ENCODE peak calls at places on chromosome 16, in nine cellular contexts. One of them, this sample, is unnamed.

GRCh38 chr16:85916141-85916890 is 17.4 kb downstream of the IRF8 start:
- DNase-seq in nephron progenitor cell: no peak
- DNase-seq in progenitor cell of endocrine pancreas: no peak
- DNase-seq in type B pancreatic cell: no peak
- DNase-seq in heart left ventricle: peak
- DNase-seq in choroid plexus epithelial cell: peak
- DNase-seq in AG10803: no peak
- DNase-seq in IMR-90: no peak
- DNase-seq in sigmoid colon: no peak
- DNase-seq in this sample: peak

GRCh38 chr16:73032548-73033270 is 15.2 kb downstream of the ZFHX3 start:
- DNase-seq in sigmoid colon: no peak
- DNase-seq in type B pancreatic cell: no peak
- DNase-seq in progenitor cell of endocrine pancreas: no peak
- DNase-seq in nephron progenitor cell: no peak
- DNase-seq in IMR-90: no peak
- DNase-seq in heart left ventricle: no peak
- DNase-seq in AG10803: no peak
- DNase-seq in choroid plexus epithelial cell: no peak
- DNase-seq in this sample: no peak

GRCh38 chr16:11105038-11105903 is 150.7 kb downstream of the SOCS1 start:
- DNase-seq in heart left ventricle: no peak
- DNase-seq in nephron progenitor cell: no peak
- DNase-seq in IMR-90: peak
- DNase-seq in AG10803: peak
- DNase-seq in type B pancreatic cell: no peak
- DNase-seq in choroid plexus epithelial cell: peak
- DNase-seq in progenitor cell of endocrine pancreas: no peak
- DNase-seq in sigmoid colon: peak
- DNase-seq in this sample: peak

GRCh38 chr16:16905850-16906249 is 526.9 kb downstream of the NPIPA7 start:
- DNase-seq in choroid plexus epithelial cell: no peak
- DNase-seq in heart left ventricle: no peak
- DNase-seq in AG10803: no peak
- DNase-seq in type B pancreatic cell: no peak
- DNase-seq in IMR-90: no peak
- DNase-seq in sigmoid colon: no peak
- DNase-seq in nephron progenitor cell: no peak
- DNase-seq in progenitor cell of endocrine pancreas: no peak
- DNase-seq in this sample: no peak

GRCh38 chr16:78990309-78990701 is 610.2 kb downstream of the MAF start:
- DNase-seq in sigmoid colon: no peak
- DNase-seq in nephron progenitor cell: no peak
- DNase-seq in AG10803: no peak
- DNase-seq in progenitor cell of endocrine pancreas: no peak
- DNase-seq in choroid plexus epithelial cell: no peak
- DNase-seq in heart left ventricle: no peak
- DNase-seq in type B pancreatic cell: no peak
- DNase-seq in IMR-90: no peak
- DNase-seq in this sample: no peak

GRCh38 chr16:13348416-13348815 is 447.0 kb downstream of the SHISA9 start:
- DNase-seq in progenitor cell of endocrine pancreas: no peak
- DNase-seq in heart left ventricle: no peak
- DNase-seq in type B pancreatic cell: no peak
- DNase-seq in IMR-90: no peak
- DNase-seq in AG10803: no peak
- DNase-seq in nephron progenitor cell: no peak
- DNase-seq in choroid plexus epithelial cell: no peak
- DNase-seq in sigmoid colon: no peak
- DNase-seq in this sample: no peak

GRCh38 chr16:31333686-31334649 is 21.0 kb upstream of the ITGAX start:
- DNase-seq in sigmoid colon: peak
- DNase-seq in IMR-90: peak
- DNase-seq in nephron progenitor cell: no peak
- DNase-seq in progenitor cell of endocrine pancreas: no peak
- DNase-seq in choroid plexus epithelial cell: peak
- DNase-seq in AG10803: peak
- DNase-seq in type B pancreatic cell: peak
- DNase-seq in heart left ventricle: no peak
- DNase-seq in this sample: no peak

GRCh38 chr16:25034916-25035315 is 19.7 kb upstream of the ARHGAP17 start:
- DNase-seq in heart left ventricle: no peak
- DNase-seq in nephron progenitor cell: no peak
- DNase-seq in progenitor cell of endocrine pancreas: no peak
- DNase-seq in type B pancreatic cell: no peak
- DNase-seq in choroid plexus epithelial cell: no peak
- DNase-seq in AG10803: peak
- DNase-seq in sigmoid colon: no peak
- DNase-seq in IMR-90: peak
- DNase-seq in this sample: no peak

GRCh38 chr16:67259705-67260104 is 10.9 kb downstream of the SLC9A5 start:
- DNase-seq in sigmoid colon: peak
- DNase-seq in IMR-90: no peak
- DNase-seq in progenitor cell of endocrine pancreas: no peak
- DNase-seq in nephron progenitor cell: no peak
- DNase-seq in type B pancreatic cell: no peak
- DNase-seq in choroid plexus epithelial cell: no peak
- DNase-seq in AG10803: no peak
- DNase-seq in heart left ventricle: no peak
- DNase-seq in this sample: peak
- TF ChIP-seq CTCF in sigmoid colon: no peak
- TF ChIP-seq CTCF in IMR-90: no peak
- TF ChIP-seq CTCF in progenitor cell of endocrine pancreas: no peak
- TF ChIP-seq CTCF in nephron progenitor cell: no peak
- TF ChIP-seq CTCF in type B pancreatic cell: no peak
- TF ChIP-seq CTCF in choroid plexus epithelial cell: no peak
- TF ChIP-seq CTCF in AG10803: no peak
- TF ChIP-seq CTCF in heart left ventricle: no peak
- TF ChIP-seq CTCF in this sample: no peak

DNA sequence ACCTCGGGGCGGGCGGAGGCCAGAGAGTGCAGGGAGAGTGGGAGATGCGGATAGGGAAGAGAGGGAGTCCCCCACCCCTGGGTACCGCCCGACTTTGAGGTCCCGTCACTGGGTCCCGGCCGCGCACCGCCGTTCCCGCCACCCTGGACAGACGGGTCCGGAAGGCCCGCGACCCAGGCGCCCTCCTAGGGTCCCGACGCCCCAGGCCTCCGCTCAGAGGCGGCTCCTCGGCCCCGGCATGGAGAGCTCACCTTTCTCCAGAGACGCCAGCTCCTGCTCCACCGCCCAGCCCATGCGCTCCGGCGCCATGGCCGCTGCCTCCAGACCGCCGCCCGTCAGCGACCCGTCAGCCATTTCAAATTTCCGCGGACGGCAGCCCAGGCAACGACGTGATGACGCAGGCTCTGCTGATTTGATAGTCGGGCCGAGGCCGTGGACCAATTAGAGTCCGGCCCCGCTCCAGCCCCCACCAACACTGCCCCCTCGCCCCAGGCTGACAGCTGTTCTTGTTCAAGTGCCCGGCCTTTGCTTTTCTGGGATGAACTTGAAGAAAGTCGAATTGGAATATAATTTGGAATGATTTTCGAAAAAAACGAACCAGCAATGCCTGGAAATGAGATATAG is at the start of gene SHCBP1:
- DNase-seq in progenitor cell of endocrine pancreas: peak
- DNase-seq in choroid plexus epithelial cell: peak
- DNase-seq in heart left ventricle: peak
- DNase-seq in sigmoid colon: peak
- DNase-seq in IMR-90: peak
- DNase-seq in AG10803: peak
- DNase-seq in type B pancreatic cell: peak
- DNase-seq in nephron progenitor cell: peak
- DNase-seq in this sample: peak
- TF ChIP-seq CTCF in progenitor cell of endocrine pancreas: no peak
- TF ChIP-seq CTCF in choroid plexus epithelial cell: no peak
- TF ChIP-seq CTCF in heart left ventricle: no peak
- TF ChIP-seq CTCF in sigmoid colon: no peak
- TF ChIP-seq CTCF in IMR-90: no peak
- TF ChIP-seq CTCF in AG10803: no peak
- TF ChIP-seq CTCF in type B pancreatic cell: no peak
- TF ChIP-seq CTCF in nephron progenitor cell: no peak
- TF ChIP-seq CTCF in this sample: no peak

GRCh38 chr16:22141746-22142145 is 20.6 kb upstream of the SDR42E2 start:
- DNase-seq in AG10803: peak
- DNase-seq in sigmoid colon: no peak
- DNase-seq in type B pancreatic cell: no peak
- DNase-seq in choroid plexus epithelial cell: peak
- DNase-seq in nephron progenitor cell: no peak
- DNase-seq in heart left ventricle: no peak
- DNase-seq in progenitor cell of endocrine pancreas: no peak
- DNase-seq in IMR-90: peak
- DNase-seq in this sample: no peak
- TF ChIP-seq CTCF in AG10803: peak
- TF ChIP-seq CTCF in sigmoid colon: no peak
- TF ChIP-seq CTCF in type B pancreatic cell: peak
- TF ChIP-seq CTCF in choroid plexus epithelial cell: peak
- TF ChIP-seq CTCF in nephron progenitor cell: peak
- TF ChIP-seq CTCF in heart left ventricle: peak
- TF ChIP-seq CTCF in progenitor cell of endocrine pancreas: peak
- TF ChIP-seq CTCF in IMR-90: peak
- TF ChIP-seq CTCF in this sample: peak

GRCh38 chr16:188674-189073 is 8.4 kb downstream of the HBQ1 start:
- DNase-seq in heart left ventricle: no peak
- DNase-seq in AG10803: no peak
- DNase-seq in nephron progenitor cell: no peak
- DNase-seq in progenitor cell of endocrine pancreas: no peak
- DNase-seq in type B pancreatic cell: no peak
- DNase-seq in sigmoid colon: no peak
- DNase-seq in IMR-90: no peak
- DNase-seq in choroid plexus epithelial cell: no peak
- DNase-seq in this sample: no peak
- TF ChIP-seq CTCF in heart left ventricle: no peak
- TF ChIP-seq CTCF in AG10803: no peak
- TF ChIP-seq CTCF in nephron progenitor cell: no peak
- TF ChIP-seq CTCF in progenitor cell of endocrine pancreas: peak
- TF ChIP-seq CTCF in type B pancreatic cell: peak
- TF ChIP-seq CTCF in sigmoid colon: no peak
- TF ChIP-seq CTCF in IMR-90: no peak
- TF ChIP-seq CTCF in choroid plexus epithelial cell: peak
- TF ChIP-seq CTCF in this sample: peak

DNA sequence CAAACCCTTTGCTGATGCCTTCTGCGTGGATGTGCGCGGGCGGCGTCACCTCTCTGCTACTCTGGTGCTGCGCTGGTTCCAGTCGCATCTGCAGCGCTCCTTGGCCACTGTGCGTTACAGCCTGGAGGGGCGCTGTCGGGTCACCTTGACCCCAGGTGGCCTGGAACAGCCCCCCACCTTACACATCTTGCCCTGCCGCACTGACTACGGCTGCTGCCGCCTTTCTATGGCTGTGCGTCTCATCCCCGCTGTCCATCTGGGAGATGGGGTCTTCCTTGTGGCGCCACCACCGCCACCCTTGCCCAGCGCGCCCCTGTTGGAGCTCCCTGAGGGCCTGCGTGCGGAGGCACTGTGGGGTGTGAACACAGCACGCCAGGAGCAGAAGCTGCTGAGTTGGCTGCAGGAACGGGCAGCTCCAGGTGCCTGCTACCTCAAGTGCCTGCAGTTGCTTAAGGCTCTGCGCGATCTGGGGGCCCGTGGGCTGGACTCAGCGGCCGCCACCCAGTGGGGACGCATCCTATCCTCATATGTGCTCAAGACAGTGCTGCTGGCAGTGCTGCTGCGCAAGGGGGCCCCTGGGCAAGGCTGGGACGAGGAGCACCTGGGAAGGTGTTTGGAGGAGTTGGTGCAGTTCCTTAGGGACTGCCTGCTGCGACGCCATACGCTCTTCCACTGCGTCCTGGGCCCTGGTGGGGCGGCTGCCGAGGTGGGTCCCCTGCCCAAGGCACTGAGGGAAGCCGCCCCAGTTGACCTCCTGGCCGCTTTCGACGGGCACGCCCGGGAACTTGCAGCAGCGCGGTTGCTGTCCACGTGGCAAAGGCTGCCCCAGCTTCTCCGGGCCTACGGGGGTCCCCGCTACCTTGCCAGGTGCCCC is 1.6 kb downstream of the ITPRIPL2 start:
- DNase-seq in choroid plexus epithelial cell: no peak
- DNase-seq in sigmoid colon: no peak
- DNase-seq in AG10803: no peak
- DNase-seq in type B pancreatic cell: no peak
- DNase-seq in IMR-90: no peak
- DNase-seq in progenitor cell of endocrine pancreas: no peak
- DNase-seq in heart left ventricle: peak
- DNase-seq in nephron progenitor cell: no peak
- DNase-seq in this sample: peak
- TF ChIP-seq CTCF in choroid plexus epithelial cell: peak
- TF ChIP-seq CTCF in sigmoid colon: no peak
- TF ChIP-seq CTCF in AG10803: peak
- TF ChIP-seq CTCF in type B pancreatic cell: no peak
- TF ChIP-seq CTCF in IMR-90: peak
- TF ChIP-seq CTCF in progenitor cell of endocrine pancreas: no peak
- TF ChIP-seq CTCF in heart left ventricle: peak
- TF ChIP-seq CTCF in nephron progenitor cell: no peak
- TF ChIP-seq CTCF in this sample: no peak

This sample was measured in chondrocyte.